ENCODE peak calls at places on chromosomes 11 and 22, in four cellular contexts. U is HepG2, O is GM12878, X is H1. B is an unnamed sample.

GRCh38 chr11:119578466-119579220 is 150.4 kb downstream of the NECTIN1 start:
- DNase-seq in U (no peak), X (no peak), O (no peak), B (no peak)

GRCh38 chr11:9719949-9720646 is 56.2 kb downstream of the SWAP70 start:
- DNase-seq in U (no peak), O (no peak), X (no peak), B (no peak)

GRCh38 chr22:34334893-34335292 is 414.6 kb upstream of the LARGE1 start:
- DNase-seq in O (no peak), U (no peak), X (no peak), B (no peak)

GRCh38 chr11:1659478-1659877 is 29.9 kb downstream of the KRTAP5-5 start:
- DNase-seq in U (no peak), O (no peak), X (no peak), B (peak)

GRCh38 chr11:15095736-15096228 is 18.9 kb upstream of the INSC start:
- DNase-seq in X (no peak), O (no peak), U (no peak), B (no peak)

GRCh38 chr11:128448487-128448886 is 138.9 kb downstream of the ETS1 start:
- DNase-seq in U (peak), X (no peak), O (no peak), B (no peak)

GRCh38 chr22:47027766-47028165 is 265.3 kb downstream of the TBC1D22A start:
- DNase-seq in U (no peak), X (no peak), O (no peak), B (peak)

GRCh38 chr22:25035715-25036114 is 83.2 kb downstream of the KIAA1671 start:
- DNase-seq in U (no peak), O (no peak), X (no peak), B (no peak)

GRCh38 chr11:13720940-13721339 is 52.5 kb downstream of the FAR1 start:
- DNase-seq in U (no peak), O (no peak), X (no peak), B (no peak)

GRCh38 chr11:130141561-130142341 is 17.8 kb upstream of the ST14 start:
- DNase-seq in O (no peak), U (no peak), X (no peak), B (no peak)

GRCh38 chr11:113874096-113874919 is 1.1 kb downstream of the USP28 start:
- DNase-seq in O (no peak), X (no peak), U (no peak), B (no peak)

GRCh38 chr11:66845143-66845875 is 2.1 kb downstream of the RCE1 start:
- DNase-seq in X (no peak), U (no peak), O (no peak), B (no peak)

GRCh38 chr11:78338138-78338537 is 79.5 kb downstream of the GAB2 start:
- DNase-seq in O (no peak), X (no peak), U (no peak), B (no peak)

GRCh38 chr11:78341841-78342240 is 75.8 kb downstream of the GAB2 start:
- DNase-seq in U (no peak), O (no peak), X (no peak), B (no peak)

GRCh38 chr11:78339945-78340344 is 77.7 kb downstream of the GAB2 start:
- DNase-seq in U (no peak), X (no peak), O (no peak), B (no peak)

GRCh38 chr11:78339483-78339882 is 78.1 kb downstream of the GAB2 start:
- DNase-seq in X (no peak), O (no peak), U (no peak), B (no peak)

GRCh38 chr11:78340530-78340929 is 77.1 kb downstream of the GAB2 start:
- DNase-seq in U (no peak), O (no peak), X (no peak), B (no peak)
- TF ChIP-seq TCF12 in U (no peak), O (no peak), X (no peak), B (no peak)

DNA sequence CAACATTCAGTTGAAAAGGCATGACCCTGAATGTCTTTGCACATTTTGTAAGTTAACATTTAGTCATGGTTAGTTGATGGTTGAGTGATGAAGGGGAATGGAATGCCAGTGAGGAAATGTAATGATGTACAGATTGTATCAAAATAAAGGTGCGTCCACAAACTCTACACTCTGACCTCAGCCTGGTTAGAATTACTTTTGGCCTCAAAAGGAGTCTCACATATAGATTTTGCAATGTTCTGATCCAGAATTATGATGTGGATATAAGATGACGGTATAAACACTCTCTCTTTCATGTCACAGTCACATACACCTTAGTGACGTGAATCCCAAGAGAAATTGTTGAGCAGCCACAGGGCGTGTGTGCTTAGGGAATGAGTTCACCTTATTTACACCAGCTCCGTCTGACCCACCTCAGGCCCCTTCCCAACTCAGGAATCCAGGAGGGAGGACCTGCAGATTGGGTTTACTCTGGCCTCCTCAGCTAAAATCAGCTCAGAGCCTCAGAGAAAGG is 100.1 kb downstream of the RDX start:
- DNase-seq in O (no peak), X (no peak), U (peak), B (no peak)
- TF ChIP-seq TCF12 in O (no peak), X (no peak), U (no peak), B (peak)

GRCh38 chr22:41700105-41700358 is 729 bp downstream of the MEI1 start:
- DNase-seq in X (no peak), U (no peak), O (no peak), B (no peak)
- TF ChIP-seq TCF12 in X (no peak), U (no peak), O (no peak), B (no peak)

GRCh38 chr11:32388871-32389770 is 46.2 kb downstream of the WT1 start:
- DNase-seq in U (no peak), O (no peak), X (no peak), B (no peak)

GRCh38 chr11:32391479-32391878 is 43.9 kb downstream of the WT1 start:
- DNase-seq in U (no peak), O (no peak), X (no peak), B (no peak)

GRCh38 chr11:32392840-32393239 is 42.5 kb downstream of the WT1 start:
- DNase-seq in X (no peak), U (no peak), O (no peak), B (no peak)

GRCh38 chr11:32391965-32392553 is 43.3 kb downstream of the WT1 start:
- DNase-seq in O (no peak), X (no peak), U (no peak), B (no peak)

DNA sequence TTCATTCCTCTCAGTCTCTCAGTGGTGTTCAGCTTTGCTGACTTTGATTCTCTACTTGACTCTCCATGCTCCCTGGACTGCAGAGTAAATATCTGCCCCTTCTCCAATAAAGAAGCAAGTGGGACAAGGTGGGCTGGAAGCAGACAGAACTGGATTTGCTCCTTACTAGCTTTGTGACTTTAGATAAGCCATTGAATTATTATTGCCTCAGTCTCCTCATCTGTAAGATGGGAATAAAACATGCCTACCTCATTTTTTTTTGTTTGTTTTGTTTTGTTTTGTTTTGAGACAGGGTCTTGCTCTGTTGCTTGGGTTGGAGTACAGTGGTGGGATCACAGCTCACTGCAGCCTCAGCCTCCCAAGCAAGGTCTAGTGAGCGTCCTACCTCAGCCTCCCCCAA is 44.6 kb downstream of the WT1 start:
- DNase-seq in U (no peak), O (no peak), X (no peak), B (no peak)
- TF ChIP-seq TCF12 in U (no peak), O (no peak), X (no peak), B (no peak)

GRCh38 chr11:122099345-122100045 is 16.5 kb downstream of the BLID start:
- DNase-seq in U (no peak), X (no peak), O (no peak), B (no peak)
- TF ChIP-seq TCF12 in U (no peak), X (no peak), O (no peak), B (no peak)